ENCODE peak calls at places on chromosomes 13 and 19, in four cellular contexts. Y, U, Z and R are unnamed samples.

GRCh38 chr13:44273991-44274810 is 99.4 kb upstream of the SERP2 start:
- DNase-seq in Z (no peak), Y (no peak), U (no peak), R (no peak)

GRCh38 chr13:101127741-101128353 is 288.5 kb downstream of the NALCN start:
- DNase-seq in Y (peak; percentile 27), U (peak; percentile 23), Z (peak; percentile 73), R (no peak)

GRCh38 chr13:103703246-103703645 is 637.0 kb upstream of the SLC10A2 start:
- DNase-seq in Z (no peak), Y (no peak), U (no peak), R (no peak)

GRCh38 chr13:50401721-50402510 is 386.7 kb downstream of the KCNRG start:
- DNase-seq in U (peak; percentile 77), Y (peak; percentile 87), Z (no peak), R (no peak)

GRCh38 chr19:45547965-45548609 is 36.5 kb downstream of the OPA3 start:
- DNase-seq in Y (peak; percentile 19), U (peak; percentile 94), Z (no peak), R (peak; percentile 79)

GRCh38 chr13:78601124-78601885 is 2.0 kb downstream of the POU4F1 start:
- DNase-seq in Z (peak; percentile 71), U (no peak), Y (peak; percentile 14), R (peak; percentile 60)

GRCh38 chr19:14187586-14187985 is 18.4 kb downstream of the ADGRL1 start:
- DNase-seq in Y (no peak), Z (no peak), U (no peak), R (no peak)

GRCh38 chr19:4014541-4015491 is 7.3 kb downstream of the PIAS4 start:
- DNase-seq in Y (no peak), Z (peak; percentile 10), U (no peak), R (peak; percentile 82)

GRCh38 chr19:7522923-7523667 is 671 bp downstream of the MCOLN1 start:
- DNase-seq in U (no peak), Z (peak; percentile 42), Y (no peak), R (peak; percentile 78)

GRCh38 chr19:46955813-46956371 is 63.7 kb upstream of the NPAS1 start:
- DNase-seq in Y (no peak), Z (no peak), U (no peak), R (no peak)

GRCh38 chr13:105442941-105443340 is 1092.5 kb downstream of the EFNB2 start:
- DNase-seq in Z (no peak), Y (peak; percentile 99), U (peak; percentile 99), R (no peak)

GRCh38 chr19:35755550-35756371 is 1.1 kb downstream of the HSPB6 start:
- DNase-seq in Y (no peak), U (no peak), Z (peak; percentile 47), R (peak; percentile 95)

GRCh38 chr13:33313504-33313903 is 27.9 kb upstream of the STARD13 start:
- DNase-seq in Y (no peak), Z (no peak), U (no peak), R (no peak)

GRCh38 chr13:33311040-33311439 is 25.5 kb upstream of the STARD13 start:
- DNase-seq in U (no peak), Y (no peak), Z (no peak), R (no peak)

GRCh38 chr13:33310245-33311038 is 24.9 kb upstream of the STARD13 start:
- DNase-seq in Z (no peak), Y (no peak), U (no peak), R (no peak)

GRCh38 chr13:33307820-33308219 is 22.3 kb upstream of the STARD13 start:
- DNase-seq in Z (no peak), Y (peak; percentile 90), U (no peak), R (no peak)

DNA sequence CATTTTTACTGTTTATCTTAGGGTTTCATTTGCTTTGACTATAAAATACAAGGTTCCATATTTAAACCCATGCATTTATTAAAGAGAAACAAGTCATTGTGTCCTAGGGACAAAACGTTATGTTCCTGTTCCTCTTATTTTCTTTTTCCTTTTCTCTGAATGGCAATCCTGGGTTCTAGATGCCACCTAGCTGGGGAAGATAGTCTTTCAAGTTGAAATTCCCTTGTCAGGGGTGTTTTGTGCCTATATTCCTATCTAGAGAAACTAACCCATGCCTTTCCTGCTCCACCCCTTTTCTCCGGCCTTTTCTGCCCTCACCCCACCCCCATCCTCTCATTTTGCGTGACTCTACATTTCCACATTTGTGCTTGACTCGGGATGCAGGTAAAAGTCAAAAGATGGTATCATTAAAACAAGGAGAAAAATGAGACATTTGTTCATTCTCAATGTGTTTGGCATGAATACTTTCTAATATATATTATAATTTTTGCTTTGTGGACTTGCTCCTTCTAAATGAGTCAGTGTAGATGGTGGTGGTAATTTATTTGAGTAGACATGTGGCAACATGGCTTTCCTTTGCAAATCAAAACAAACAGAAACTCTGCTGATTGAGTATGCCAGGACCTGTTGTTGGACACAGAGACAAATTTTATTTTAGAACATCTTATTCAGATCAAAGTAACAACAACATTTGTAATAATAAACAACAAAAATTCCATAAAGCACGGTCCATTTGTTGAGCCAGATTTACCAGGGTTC is 26.8 kb upstream of the STARD13 start:
- DNase-seq in Y (peak; percentile 14), U (peak; percentile 36), Z (no peak), R (no peak)
- TF ChIP-seq CTCF in Y (peak; percentile 32), U (peak; percentile 45), Z (no peak), R (peak; percentile 44)

GRCh38 chr19:38690832-38691231 is 43.4 kb downstream of the ACTN4 start:
- DNase-seq in Y (peak; percentile 38), U (no peak), Z (no peak), R (no peak)
- H3K4me1 ChIP-seq in Y (peaks cover 34% of the 10 kb centered on the region), U (peaks cover 85% of the 10 kb centered on the region), Z (peaks cover 39% of the 10 kb centered on the region), R (peaks cover 78% of the 10 kb centered on the region)

DNA sequence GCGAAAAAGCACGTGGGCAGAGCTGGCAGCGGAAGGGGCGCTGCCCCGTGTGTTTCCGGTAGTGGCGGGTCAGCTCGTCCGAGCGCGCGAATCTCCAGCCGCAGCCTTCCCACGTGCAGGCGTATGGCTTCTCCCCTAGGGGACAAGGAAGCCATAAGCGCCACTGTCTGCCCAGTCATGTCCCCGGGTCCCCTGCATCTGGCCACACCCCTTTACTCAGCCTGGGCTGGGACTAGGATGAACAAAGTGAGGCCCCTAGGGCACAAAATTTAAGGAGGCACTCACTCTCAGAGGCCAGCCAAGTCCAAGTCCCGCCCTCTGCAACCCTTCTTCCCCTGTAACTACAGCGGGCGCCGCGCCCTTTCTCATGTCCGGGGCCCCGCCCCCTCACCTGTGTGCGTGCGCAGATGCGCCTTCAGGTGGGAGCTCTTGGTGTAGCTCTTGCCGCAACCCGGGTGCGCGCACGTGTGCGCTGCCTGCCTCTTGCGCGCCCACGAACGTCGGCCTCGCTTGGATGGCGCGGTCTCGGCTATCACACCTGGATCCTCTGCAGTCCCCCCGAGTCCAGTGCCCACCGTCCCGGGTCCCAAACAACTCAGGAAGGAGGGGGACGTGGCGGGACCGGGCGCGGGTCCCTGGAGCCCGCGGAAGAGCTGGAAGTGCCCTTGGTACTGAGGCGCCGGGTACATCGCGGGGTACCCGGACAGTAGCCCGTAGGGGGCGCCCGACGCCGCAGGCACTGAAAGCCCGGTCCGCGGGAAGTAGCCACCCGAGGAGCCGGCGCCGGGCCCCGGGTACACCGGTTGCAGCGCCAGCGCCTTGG is 1.9 kb downstream of the KLF1 start:
- DNase-seq in Y (peak; percentile 43), Z (peak; percentile 87), U (peak; percentile 80), R (peak; percentile 92)
- H3K9ac ChIP-seq in Y (no peak overlapping the region), Z (no peak overlapping the region), U (no peak overlapping the region), R (no peak overlapping the region)

DNA sequence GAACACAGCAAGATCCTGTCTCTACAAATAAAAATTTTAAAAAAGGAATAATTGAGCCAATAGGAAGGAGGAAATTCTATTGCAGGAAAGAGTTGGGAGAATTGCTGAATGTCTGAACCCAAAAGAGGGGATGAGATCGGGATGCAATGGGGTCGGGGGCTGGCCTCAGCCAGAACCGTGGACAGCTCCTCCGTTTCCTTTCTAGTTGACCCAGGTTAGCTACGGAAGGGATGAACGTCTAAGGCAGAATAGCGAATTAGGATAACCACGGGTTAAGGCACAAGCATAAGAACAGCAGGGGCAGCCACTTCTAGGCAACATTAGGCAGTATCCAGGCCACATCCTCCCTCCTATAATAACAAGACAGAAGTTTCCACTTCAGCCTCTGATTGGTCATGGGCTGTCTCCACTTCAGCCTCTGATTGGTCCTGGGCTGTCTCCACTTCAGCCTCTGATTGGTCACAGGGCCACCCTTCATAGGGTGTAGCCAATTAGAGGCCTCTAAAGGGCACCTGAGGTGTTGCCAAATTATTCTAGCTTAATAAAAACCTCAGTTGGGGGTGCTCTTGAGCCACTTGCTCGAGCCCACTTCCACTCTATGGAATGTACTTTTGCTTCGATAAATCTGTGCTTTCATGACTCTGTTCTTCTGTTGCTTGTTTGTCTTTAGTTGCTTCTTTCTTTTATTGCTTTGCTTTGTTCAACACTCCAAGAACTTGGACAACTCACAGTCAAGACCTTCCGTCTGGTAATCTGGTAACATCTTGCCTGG is 24.9 kb upstream of the TPM4 start:
- DNase-seq in Y (no peak), U (peak; percentile 26), Z (no peak), R (no peak)
- TF ChIP-seq CTCF in Y (no peak), U (no peak), Z (no peak), R (no peak)